ENCODE peak calls at places on chromosomes 2 and 18, in four cellular contexts. One of them, this sample, is unnamed.

GRCh38 chr2:102063948-102064678 is 72.4 kb downstream of the IL1R2 start:
- DNase-seq in activated gamma-delta T cell treated with anti-CD3 and anti-CD28 coated beads, Interleukin-2, amount 50 U/mL, for 16 hours: no peak
- DNase-seq in activated CD4-positive, CD25-positive, alpha-beta regulatory T cell: peak
- DNase-seq in SK-MEL-5: peak
- DNase-seq in this sample: peak

GRCh38 chr2:240800241-240800640 is 19.8 kb downstream of the KIF1A start:
- DNase-seq in SK-MEL-5: no peak
- DNase-seq in activated CD4-positive, CD25-positive, alpha-beta regulatory T cell: no peak
- DNase-seq in activated gamma-delta T cell treated with anti-CD3 and anti-CD28 coated beads, Interleukin-2, amount 50 U/mL, for 16 hours: no peak
- DNase-seq in this sample: peak

GRCh38 chr2:64861338-64862000 is 127.7 kb upstream of the SLC1A4 start:
- DNase-seq in activated gamma-delta T cell treated with anti-CD3 and anti-CD28 coated beads, Interleukin-2, amount 50 U/mL, for 16 hours: no peak
- DNase-seq in activated CD4-positive, CD25-positive, alpha-beta regulatory T cell: no peak
- DNase-seq in SK-MEL-5: no peak
- DNase-seq in this sample: no peak

GRCh38 chr2:160091381-160091780 is 29.0 kb upstream of the PLA2R1 start:
- DNase-seq in SK-MEL-5: no peak
- DNase-seq in activated CD4-positive, CD25-positive, alpha-beta regulatory T cell: no peak
- DNase-seq in activated gamma-delta T cell treated with anti-CD3 and anti-CD28 coated beads, Interleukin-2, amount 50 U/mL, for 16 hours: no peak
- DNase-seq in this sample: peak

GRCh38 chr2:179218848-179219594 is 45.6 kb downstream of the SESTD1 start:
- DNase-seq in SK-MEL-5: peak
- DNase-seq in activated gamma-delta T cell treated with anti-CD3 and anti-CD28 coated beads, Interleukin-2, amount 50 U/mL, for 16 hours: peak
- DNase-seq in activated CD4-positive, CD25-positive, alpha-beta regulatory T cell: peak
- DNase-seq in this sample: peak

GRCh38 chr2:120787512-120788348 is 52.1 kb downstream of the GLI2 start:
- DNase-seq in SK-MEL-5: peak
- DNase-seq in activated gamma-delta T cell treated with anti-CD3 and anti-CD28 coated beads, Interleukin-2, amount 50 U/mL, for 16 hours: no peak
- DNase-seq in activated CD4-positive, CD25-positive, alpha-beta regulatory T cell: no peak
- DNase-seq in this sample: no peak

GRCh38 chr2:107195631-107196030 is 309.7 kb upstream of the ST6GAL2 start:
- DNase-seq in activated CD4-positive, CD25-positive, alpha-beta regulatory T cell: no peak
- DNase-seq in activated gamma-delta T cell treated with anti-CD3 and anti-CD28 coated beads, Interleukin-2, amount 50 U/mL, for 16 hours: no peak
- DNase-seq in SK-MEL-5: no peak
- DNase-seq in this sample: no peak

GRCh38 chr18:44733069-44733753 is 52.5 kb downstream of the SETBP1 start:
- DNase-seq in activated CD4-positive, CD25-positive, alpha-beta regulatory T cell: no peak
- DNase-seq in activated gamma-delta T cell treated with anti-CD3 and anti-CD28 coated beads, Interleukin-2, amount 50 U/mL, for 16 hours: no peak
- DNase-seq in SK-MEL-5: peak
- DNase-seq in this sample: peak

GRCh38 chr2:57291209-57291608 is 755.4 kb upstream of the VRK2 start:
- DNase-seq in activated gamma-delta T cell treated with anti-CD3 and anti-CD28 coated beads, Interleukin-2, amount 50 U/mL, for 16 hours: no peak
- DNase-seq in activated CD4-positive, CD25-positive, alpha-beta regulatory T cell: no peak
- DNase-seq in SK-MEL-5: no peak
- DNase-seq in this sample: no peak

GRCh38 chr2:216956820-216957493 is 97.1 kb upstream of the TNP1 start:
- DNase-seq in activated CD4-positive, CD25-positive, alpha-beta regulatory T cell: no peak
- DNase-seq in SK-MEL-5: no peak
- DNase-seq in activated gamma-delta T cell treated with anti-CD3 and anti-CD28 coated beads, Interleukin-2, amount 50 U/mL, for 16 hours: no peak
- DNase-seq in this sample: peak

This sample was measured in astrocyte of the hippocampus.